ENCODE peak calls at places on chromosomes 5 and 9, in nine cellular contexts. R, E, O, T, X, C, D, Z and L are unnamed samples.

GRCh38 chr5:151602806-151603205 is 11.7 kb upstream of the FAT2 start:
- DNase-seq in O (no peak), D (no peak), R (no peak), C (no peak), X (no peak), T (no peak), E (no peak), Z (no peak), L (no peak)

GRCh38 chr5:132012385-132013005 is 1.0 kb upstream of the ACSL6 start:
- DNase-seq in Z (peak; percentile 11), X (peak; percentile 73), R (no peak), O (peak; percentile 87), E (peak; percentile 61), C (no peak), D (peak; percentile 43), T (no peak), L (peak; percentile 50)

GRCh38 chr9:126513159-126514036 is 100.3 kb upstream of the LMX1B start:
- DNase-seq in E (no peak), X (no peak), O (no peak), R (no peak), Z (no peak), C (no peak), T (no peak), D (no peak), L (no peak)

GRCh38 chr9:78678901-78679300 is 382.0 kb downstream of the PSAT1 start:
- DNase-seq in T (no peak), D (no peak), O (no peak), X (no peak), Z (no peak), E (no peak), R (no peak), C (no peak), L (no peak)

GRCh38 chr9:36163049-36163839 is 5.9 kb upstream of the CCIN start:
- DNase-seq in T (no peak), R (no peak), O (peak; percentile 76), D (peak; percentile 72), E (peak; percentile 96), X (no peak), C (peak; percentile 74), Z (no peak), L (no peak)

GRCh38 chr5:177600458-177601018 is 606 bp downstream of the B4GALT7 start:
- DNase-seq in C (no peak), O (no peak), Z (peak; percentile 8), X (peak; percentile 25), T (no peak), E (no peak), R (no peak), D (no peak), L (no peak)

GRCh38 chr5:74136276-74136675 is 504.3 kb downstream of the ENC1 start:
- DNase-seq in C (no peak), R (no peak), Z (no peak), D (no peak), E (no peak), O (no peak), X (no peak), T (no peak), L (no peak)

GRCh38 chr9:14391620-14392019 is 77.7 kb upstream of the NFIB start:
- DNase-seq in X (no peak), R (no peak), O (no peak), E (no peak), C (no peak), T (no peak), Z (no peak), D (no peak), L (no peak)

GRCh38 chr9:136250676-136251075 is 5.1 kb upstream of the QSOX2 start:
- DNase-seq in D (no peak), Z (no peak), T (no peak), C (no peak), R (no peak), E (no peak), O (no peak), X (no peak), L (no peak)

GRCh38 chr9:79046401-79046800 is 525.4 kb upstream of the TLE4 start:
- DNase-seq in C (no peak), Z (no peak), R (no peak), E (no peak), D (no peak), O (no peak), T (no peak), X (no peak), L (no peak)

GRCh38 chr5:31173621-31174020 is 19.9 kb upstream of the CDH6 start:
- DNase-seq in X (no peak), E (no peak), T (no peak), D (no peak), R (no peak), Z (no peak), O (peak; percentile 26), C (no peak), L (no peak)

GRCh38 chr9:134546231-134546731 is 95.3 kb upstream of the COL5A1 start:
- DNase-seq in E (no peak), D (peak; percentile 15), Z (no peak), C (no peak), X (peak; percentile 60), T (no peak), R (no peak), O (peak; percentile 39), L (no peak)

GRCh38 chr5:137700282-137700680 is 35.6 kb downstream of the KLHL3 start:
- DNase-seq in X (no peak), E (no peak), O (no peak), D (no peak), R (no peak), C (no peak), Z (no peak), T (no peak), L (no peak)

GRCh38 chr5:126516852-126517251 is 78.2 kb downstream of the ALDH7A1 start:
- DNase-seq in C (no peak), X (no peak), Z (no peak), R (no peak), E (no peak), D (no peak), O (no peak), T (no peak), L (no peak)

GRCh38 chr9:87505869-87506678 is 8.4 kb downstream of the DAPK1 start:
- DNase-seq in Z (no peak), D (no peak), O (no peak), E (no peak), X (no peak), C (peak; percentile 78), R (no peak), T (no peak), L (no peak)

GRCh38 chr5:74966151-74967050 is 86.0 kb downstream of the GCNT4 start:
- DNase-seq in D (no peak), T (no peak), O (no peak), Z (no peak), R (no peak), E (no peak), C (no peak), X (no peak), L (no peak)

GRCh38 chr5:142322747-142323479 is 1.9 kb downstream of the SPRY4 start:
- DNase-seq in R (peak; percentile 67), X (no peak), C (no peak), Z (peak; percentile 34), O (peak; percentile 25), T (no peak), E (no peak), D (peak; percentile 44), L (no peak)

DNA sequence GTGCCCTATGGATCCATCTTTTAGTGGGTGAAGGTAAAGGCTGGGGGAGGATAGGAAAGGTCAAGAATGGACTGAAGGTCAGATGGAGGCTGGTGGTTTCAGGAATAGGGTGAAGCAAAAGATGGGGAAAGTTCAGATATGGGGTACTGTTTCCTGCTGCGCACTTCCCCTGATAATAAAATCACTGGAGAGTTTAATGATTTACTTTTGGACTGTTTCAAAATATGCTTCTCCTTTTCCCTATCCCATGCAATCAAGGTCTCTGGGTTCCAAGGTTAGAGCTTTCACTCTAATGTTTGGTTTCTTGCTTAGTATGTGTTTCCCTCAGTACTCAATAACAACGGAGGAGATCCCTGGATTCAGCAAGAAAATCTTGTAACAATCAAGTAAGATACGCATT is 10.8 kb upstream of the PPP3R2 start:
- DNase-seq in Z (no peak), E (no peak), R (no peak), D (no peak), O (no peak), X (no peak), T (no peak), C (no peak), L (no peak)
- H3K27ac ChIP-seq in Z (no peak overlapping the region), E (no peak overlapping the region), R (no peak overlapping the region), D (no peak overlapping the region), O (no peak overlapping the region), X (no peak overlapping the region), T (no peak overlapping the region), C (no peak overlapping the region), L (no peak overlapping the region)

GRCh38 chr5:54868511-54869483 is 116.6 kb downstream of the ESM1 start:
- DNase-seq in Z (no peak), E (no peak), D (no peak), C (no peak), T (no peak), X (no peak), R (no peak), O (no peak), L (no peak)
- H3K4me3 ChIP-seq in Z (no peak overlapping the region), E (no peak overlapping the region), D (no peak overlapping the region), C (no peak overlapping the region), T (no peak overlapping the region), X (no peak overlapping the region), R (no peak overlapping the region), O (no peak overlapping the region), L (no peak overlapping the region)

DNA sequence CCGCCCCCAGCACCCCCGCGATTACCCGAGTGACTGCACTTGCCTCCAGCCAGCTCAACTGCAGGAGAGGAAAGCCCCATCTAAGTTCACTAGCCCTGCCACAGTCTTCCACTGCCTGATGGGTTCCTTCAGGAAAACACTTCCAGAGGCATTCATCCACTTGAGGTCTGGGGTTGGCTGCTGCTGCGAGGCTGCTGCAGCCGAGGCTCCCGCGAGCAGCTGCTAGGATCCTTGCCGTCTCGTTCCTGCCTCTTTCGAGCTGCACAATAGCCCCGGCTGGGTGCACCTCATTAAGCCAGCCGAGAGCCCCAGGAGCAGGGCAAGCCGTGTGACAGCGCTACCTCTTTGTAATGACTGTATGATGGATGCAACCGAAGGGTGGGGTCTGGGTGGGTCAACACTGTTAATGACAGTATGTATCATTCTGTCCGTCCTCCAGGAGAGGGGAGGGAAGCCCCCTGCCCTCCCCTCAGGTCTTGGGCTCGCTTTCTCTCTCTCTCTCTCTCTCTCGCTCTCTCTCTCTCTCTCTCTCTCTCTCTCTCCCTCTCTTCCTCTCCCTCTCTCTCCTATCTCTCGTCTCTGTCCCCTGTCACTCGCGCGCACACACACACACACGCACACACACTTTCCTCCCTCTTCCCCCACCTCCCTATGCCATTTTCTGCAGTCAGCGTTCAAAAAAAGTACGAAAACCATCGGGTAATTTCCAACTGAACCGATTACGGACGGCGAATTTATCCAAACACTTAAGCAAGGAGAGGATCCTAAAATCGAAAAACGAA is 24.4 kb upstream of the ELAVL2 start:
- DNase-seq in T (no peak), C (no peak), E (no peak), Z (no peak), D (no peak), R (no peak), O (peak; percentile 91), X (no peak), L (no peak)
- H3K27ac ChIP-seq in T (no peak overlapping the region), C (no peak overlapping the region), E (no peak overlapping the region), Z (no peak overlapping the region), D (no peak overlapping the region), R (no peak overlapping the region), O (peak overlapping the region; percentile 72), X (no peak overlapping the region), L (no peak overlapping the region)

DNA sequence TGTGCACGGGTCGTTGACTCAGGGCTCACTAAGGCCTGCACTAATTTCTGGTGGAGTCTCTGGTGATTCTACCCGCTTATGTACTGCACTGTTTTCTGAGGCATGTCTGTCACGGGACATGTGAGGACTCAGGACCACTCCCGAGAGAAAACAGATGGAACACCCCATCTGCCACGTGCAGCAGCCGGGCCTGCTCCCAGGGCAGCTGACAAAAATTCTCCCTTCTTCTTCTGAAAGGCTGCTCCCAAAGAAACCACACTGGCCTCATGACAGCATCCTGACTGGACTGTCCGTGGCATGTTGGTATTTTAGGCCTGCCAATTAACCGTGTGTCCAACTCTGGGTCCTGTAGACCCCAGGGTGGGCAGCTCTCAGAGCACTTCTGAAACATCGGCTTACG is 39.1 kb downstream of the FAM240B start:
- DNase-seq in T (no peak), O (no peak), R (no peak), C (no peak), Z (no peak), X (no peak), D (no peak), E (no peak), L (no peak)
- H3K4me3 ChIP-seq in T (no peak overlapping the region), O (no peak overlapping the region), R (no peak overlapping the region), C (no peak overlapping the region), Z (no peak overlapping the region), X (no peak overlapping the region), D (no peak overlapping the region), E (no peak overlapping the region), L (no peak overlapping the region)